ENCODE peak calls at places on chromosomes 1 and 21, in seven cellular contexts. B is BJ, K is AG08395, N is NB4, P is transverse colon, J is body of pancreas, M is foreskin fibroblast. D is an unnamed sample.

GRCh38 chr1:184635347-184636155 is 119.1 kb downstream of the EDEM3 start:
- DNase-seq in B (no peak), K (no peak), N (no peak), P (no peak), J (no peak), M (no peak), D (no peak)

GRCh38 chr1:181936768-181937581 is 124.5 kb downstream of the ZNF648 start:
- DNase-seq in B (no peak), K (no peak), N (peak), P (peak), J (peak), M (no peak), D (peak)

GRCh38 chr1:114316204-114316603 is 162.5 kb upstream of the SYT6 start:
- DNase-seq in B (no peak), K (no peak), N (no peak), P (no peak), J (no peak), M (no peak), D (no peak)

GRCh38 chr1:233304489-233305102 is 9.1 kb upstream of the PCNX2 start:
- DNase-seq in B (no peak), K (peak), N (peak), P (no peak), J (no peak), M (peak), D (peak)

GRCh38 chr1:244735404-244735803 is 82.5 kb downstream of the DESI2 start:
- DNase-seq in B (no peak), K (no peak), N (no peak), P (no peak), J (no peak), M (no peak), D (no peak)

GRCh38 chr1:70134148-70134547 is 71.2 kb downstream of the LRRC40 start:
- DNase-seq in B (no peak), K (peak), N (no peak), P (no peak), J (no peak), M (peak), D (no peak)

GRCh38 chr1:32775640-32776337 is 41.4 kb downstream of the YARS1 start:
- DNase-seq in B (no peak), K (peak), N (no peak), P (no peak), J (no peak), M (peak), D (peak)

GRCh38 chr1:243471026-243471685 is 215.3 kb downstream of the SDCCAG8 start:
- DNase-seq in B (no peak), K (no peak), N (peak), P (no peak), J (no peak), M (peak), D (no peak)

GRCh38 chr1:223444411-223444810 is 51.2 kb downstream of the CCDC185 start:
- DNase-seq in B (no peak), K (no peak), N (no peak), P (no peak), J (no peak), M (no peak), D (peak)

GRCh38 chr1:91827094-91828006 is 58.6 kb downstream of the TGFBR3 start:
- DNase-seq in B (no peak), K (no peak), N (no peak), P (peak), J (peak), M (peak), D (peak)

GRCh38 chr1:241551759-241552638 is 19.8 kb downstream of the KMO start:
- DNase-seq in B (no peak), K (no peak), N (peak), P (peak), J (no peak), M (no peak), D (no peak)

GRCh38 chr1:21098186-21098915 is 78.3 kb downstream of the EIF4G3 start:
- DNase-seq in B (no peak), K (no peak), N (no peak), P (no peak), J (no peak), M (no peak), D (no peak)

GRCh38 chr1:14296795-14297194 is 301.7 kb upstream of the KAZN start:
- DNase-seq in B (no peak), K (no peak), N (no peak), P (no peak), J (no peak), M (peak), D (peak)

GRCh38 chr1:9721606-9722377 is 70.3 kb downstream of the PIK3CD start:
- DNase-seq in B (no peak), K (no peak), N (peak), P (peak), J (no peak), M (no peak), D (no peak)

GRCh38 chr21:35922618-35923017 is 137.7 kb downstream of the SETD4 start:
- DNase-seq in B (no peak), K (no peak), N (no peak), P (no peak), J (no peak), M (peak), D (peak)

GRCh38 chr1:87024936-87025537 is 110.6 kb downstream of the HS2ST1 start:
- DNase-seq in B (no peak), K (peak), N (peak), P (no peak), J (no peak), M (peak), D (peak)

GRCh38 chr1:180912801-180913616 is at the start of gene KIAA1614:
- DNase-seq in B (no peak), K (peak), N (peak), P (no peak), J (no peak), M (peak), D (no peak)

GRCh38 chr21:41367598-41368360 is 6.0 kb downstream of the MX2 start:
- DNase-seq in B (no peak), K (no peak), N (peak), P (no peak), J (peak), M (no peak), D (no peak)